ENCODE peak calls at places on chromosomes 2 and 18, in nine cellular contexts. One of them, this sample, is unnamed.

GRCh38 chr2:241279413-241279812 is 36.1 kb downstream of the HDLBP start:
- DNase-seq in lower lobe of right lung: no peak
- DNase-seq in ascending aorta: no peak
- DNase-seq in thoracic aorta: no peak
- DNase-seq in A549: no peak
- DNase-seq in gastrocnemius medialis: no peak
- DNase-seq in fibroblast of the aortic adventitia: peak
- DNase-seq in pancreas: no peak
- DNase-seq in right atrium auricular region: peak
- DNase-seq in this sample: no peak

GRCh38 chr2:160203422-160203821 is 3.4 kb upstream of the ITGB6 start:
- DNase-seq in A549: no peak
- DNase-seq in lower lobe of right lung: no peak
- DNase-seq in thoracic aorta: no peak
- DNase-seq in ascending aorta: no peak
- DNase-seq in right atrium auricular region: no peak
- DNase-seq in gastrocnemius medialis: no peak
- DNase-seq in fibroblast of the aortic adventitia: no peak
- DNase-seq in pancreas: no peak
- DNase-seq in this sample: no peak

GRCh38 chr2:235512699-235513053 is 18.8 kb downstream of the AGAP1 start:
- DNase-seq in ascending aorta: no peak
- DNase-seq in A549: no peak
- DNase-seq in thoracic aorta: no peak
- DNase-seq in fibroblast of the aortic adventitia: no peak
- DNase-seq in gastrocnemius medialis: no peak
- DNase-seq in pancreas: no peak
- DNase-seq in lower lobe of right lung: no peak
- DNase-seq in right atrium auricular region: no peak
- DNase-seq in this sample: no peak

GRCh38 chr18:61922435-61922834 is 29.6 kb upstream of the RNF152 start:
- DNase-seq in lower lobe of right lung: no peak
- DNase-seq in fibroblast of the aortic adventitia: no peak
- DNase-seq in A549: no peak
- DNase-seq in right atrium auricular region: no peak
- DNase-seq in ascending aorta: no peak
- DNase-seq in pancreas: no peak
- DNase-seq in gastrocnemius medialis: no peak
- DNase-seq in thoracic aorta: no peak
- DNase-seq in this sample: no peak

GRCh38 chr2:79723830-79724229 is 211.0 kb downstream of the CTNNA2 start:
- DNase-seq in fibroblast of the aortic adventitia: peak
- DNase-seq in lower lobe of right lung: no peak
- DNase-seq in ascending aorta: no peak
- DNase-seq in thoracic aorta: no peak
- DNase-seq in right atrium auricular region: no peak
- DNase-seq in pancreas: no peak
- DNase-seq in gastrocnemius medialis: no peak
- DNase-seq in A549: peak
- DNase-seq in this sample: peak

GRCh38 chr2:171655584-171655983 is 31.7 kb upstream of the DYNC1I2 start:
- DNase-seq in fibroblast of the aortic adventitia: no peak
- DNase-seq in ascending aorta: no peak
- DNase-seq in pancreas: no peak
- DNase-seq in gastrocnemius medialis: no peak
- DNase-seq in lower lobe of right lung: no peak
- DNase-seq in right atrium auricular region: no peak
- DNase-seq in A549: no peak
- DNase-seq in thoracic aorta: no peak
- DNase-seq in this sample: no peak

GRCh38 chr2:60309941-60310680 is 243.3 kb downstream of the BCL11A start:
- DNase-seq in gastrocnemius medialis: no peak
- DNase-seq in ascending aorta: no peak
- DNase-seq in lower lobe of right lung: no peak
- DNase-seq in pancreas: no peak
- DNase-seq in A549: no peak
- DNase-seq in thoracic aorta: no peak
- DNase-seq in fibroblast of the aortic adventitia: no peak
- DNase-seq in right atrium auricular region: no peak
- DNase-seq in this sample: no peak

GRCh38 chr2:220588148-220588547 is 960.7 kb downstream of the SLC4A3 start:
- DNase-seq in A549: no peak
- DNase-seq in lower lobe of right lung: no peak
- DNase-seq in right atrium auricular region: no peak
- DNase-seq in thoracic aorta: no peak
- DNase-seq in fibroblast of the aortic adventitia: no peak
- DNase-seq in pancreas: no peak
- DNase-seq in gastrocnemius medialis: no peak
- DNase-seq in ascending aorta: no peak
- DNase-seq in this sample: no peak

DNA sequence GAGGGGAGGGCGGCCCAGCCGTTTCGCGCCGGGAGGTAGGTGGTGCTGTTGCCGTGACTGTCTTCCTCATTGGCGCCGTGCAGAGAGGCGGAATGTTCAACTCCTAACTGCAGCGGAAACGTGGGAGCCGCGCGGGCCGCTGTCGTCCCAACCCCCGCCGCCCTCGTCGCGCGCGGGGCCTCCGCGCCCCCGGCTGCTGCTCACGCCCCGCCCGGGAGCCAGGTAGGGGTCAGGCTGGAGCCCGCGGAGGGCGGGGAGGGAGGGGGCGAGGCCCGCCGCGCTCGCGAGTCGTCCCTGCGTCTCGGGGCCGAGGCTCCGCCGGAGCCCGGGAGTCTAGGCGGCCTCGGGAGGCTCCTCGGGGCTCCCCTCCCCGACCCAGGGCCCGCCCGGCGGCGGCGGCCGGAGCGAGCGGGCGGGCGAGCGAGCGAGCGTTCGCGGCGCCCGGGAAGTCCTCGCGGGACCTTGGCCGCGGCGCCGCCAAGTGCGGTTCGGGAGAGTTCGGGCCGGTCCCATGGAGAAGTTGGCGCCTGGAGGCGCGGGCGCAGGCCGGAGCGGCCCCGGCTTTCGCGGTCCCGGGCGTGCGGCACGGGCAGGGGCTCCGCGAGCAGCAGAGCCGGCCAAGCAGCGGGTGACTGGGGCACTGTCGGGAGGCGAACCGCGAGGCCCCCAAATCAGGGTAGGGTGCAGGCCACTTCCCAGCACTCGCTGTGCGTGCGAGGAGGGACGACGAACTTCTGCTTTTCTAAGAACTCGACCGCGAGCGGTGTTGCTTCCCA is at the start of gene MAP3K20:
- DNase-seq in right atrium auricular region: peak
- DNase-seq in pancreas: peak
- DNase-seq in A549: no peak
- DNase-seq in thoracic aorta: peak
- DNase-seq in fibroblast of the aortic adventitia: peak
- DNase-seq in gastrocnemius medialis: peak
- DNase-seq in ascending aorta: peak
- DNase-seq in lower lobe of right lung: peak
- DNase-seq in this sample: peak
- TF ChIP-seq CTCF in right atrium auricular region: peak
- TF ChIP-seq CTCF in pancreas: no peak
- TF ChIP-seq CTCF in A549: peak
- TF ChIP-seq CTCF in thoracic aorta: peak
- TF ChIP-seq CTCF in fibroblast of the aortic adventitia: peak
- TF ChIP-seq CTCF in gastrocnemius medialis: peak
- TF ChIP-seq CTCF in ascending aorta: peak
- TF ChIP-seq CTCF in lower lobe of right lung: peak
- TF ChIP-seq CTCF in this sample: peak

GRCh38 chr18:34222396-34223163 is 2.1 kb downstream of the NOL4 start:
- DNase-seq in right atrium auricular region: no peak
- DNase-seq in gastrocnemius medialis: no peak
- DNase-seq in ascending aorta: no peak
- DNase-seq in thoracic aorta: no peak
- DNase-seq in fibroblast of the aortic adventitia: peak
- DNase-seq in pancreas: no peak
- DNase-seq in lower lobe of right lung: peak
- DNase-seq in A549: no peak
- DNase-seq in this sample: no peak

GRCh38 chr18:34223164-34223892 is 1.4 kb downstream of the NOL4 start:
- DNase-seq in thoracic aorta: no peak
- DNase-seq in pancreas: no peak
- DNase-seq in A549: no peak
- DNase-seq in fibroblast of the aortic adventitia: peak
- DNase-seq in right atrium auricular region: no peak
- DNase-seq in ascending aorta: no peak
- DNase-seq in lower lobe of right lung: no peak
- DNase-seq in gastrocnemius medialis: no peak
- DNase-seq in this sample: no peak

GRCh38 chr18:34225218-34225553 is 473 bp upstream of the NOL4 start:
- DNase-seq in right atrium auricular region: no peak
- DNase-seq in lower lobe of right lung: no peak
- DNase-seq in fibroblast of the aortic adventitia: no peak
- DNase-seq in pancreas: no peak
- DNase-seq in ascending aorta: no peak
- DNase-seq in thoracic aorta: no peak
- DNase-seq in A549: no peak
- DNase-seq in gastrocnemius medialis: no peak
- DNase-seq in this sample: no peak

GRCh38 chr18:34223893-34224422 is 755 bp downstream of the NOL4 start:
- DNase-seq in ascending aorta: no peak
- DNase-seq in right atrium auricular region: no peak
- DNase-seq in lower lobe of right lung: no peak
- DNase-seq in fibroblast of the aortic adventitia: peak
- DNase-seq in pancreas: no peak
- DNase-seq in thoracic aorta: no peak
- DNase-seq in gastrocnemius medialis: no peak
- DNase-seq in A549: no peak
- DNase-seq in this sample: no peak

DNA sequence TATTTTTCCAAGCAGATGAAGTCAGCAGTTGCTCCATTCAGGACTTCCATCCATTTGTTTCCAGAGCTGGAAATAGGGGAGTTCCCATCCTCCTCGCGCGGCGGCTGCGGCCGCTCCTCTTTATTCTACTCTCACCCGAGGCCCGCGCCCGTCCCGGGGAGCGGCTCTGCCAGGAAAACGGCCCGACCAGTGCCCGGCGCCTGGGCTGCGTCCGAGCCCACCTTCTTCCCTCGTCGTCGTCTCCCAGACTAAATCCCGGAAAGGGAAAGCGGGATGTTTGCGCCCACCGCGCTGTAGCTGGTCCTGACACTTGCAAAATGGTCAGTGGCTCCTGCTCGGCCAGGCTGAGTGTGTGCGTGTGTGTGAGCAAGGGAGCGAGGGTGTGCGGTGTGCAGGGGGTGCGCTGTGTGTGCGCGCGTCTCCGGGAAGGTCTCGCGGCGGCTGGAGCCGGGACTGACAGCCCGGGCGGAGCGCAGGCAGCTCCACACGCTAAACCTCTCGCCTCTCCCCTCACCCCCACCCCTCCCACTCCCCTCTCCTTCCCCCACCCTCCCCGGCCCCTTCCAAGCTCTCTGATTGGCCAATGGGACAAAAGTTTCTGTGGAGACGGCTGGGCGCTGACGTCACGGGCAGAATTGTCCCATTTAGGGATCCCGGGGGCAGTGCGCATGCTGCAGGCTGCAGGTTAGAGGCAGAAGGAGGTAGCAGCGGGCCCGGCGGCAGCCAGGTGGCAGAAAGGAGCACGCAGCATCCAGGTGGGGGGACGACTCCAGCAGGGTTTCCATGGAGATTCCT is at the start of gene NOL4:
- DNase-seq in A549: no peak
- DNase-seq in right atrium auricular region: no peak
- DNase-seq in pancreas: peak
- DNase-seq in lower lobe of right lung: peak
- DNase-seq in fibroblast of the aortic adventitia: peak
- DNase-seq in thoracic aorta: no peak
- DNase-seq in ascending aorta: peak
- DNase-seq in gastrocnemius medialis: no peak
- DNase-seq in this sample: peak
- H3K4me3 ChIP-seq in A549: no peak
- H3K4me3 ChIP-seq in right atrium auricular region: peak
- H3K4me3 ChIP-seq in pancreas: peak
- H3K4me3 ChIP-seq in lower lobe of right lung: peak
- H3K4me3 ChIP-seq in fibroblast of the aortic adventitia: peak
- H3K4me3 ChIP-seq in thoracic aorta: peak
- H3K4me3 ChIP-seq in ascending aorta: peak
- H3K4me3 ChIP-seq in gastrocnemius medialis: peak
- H3K4me3 ChIP-seq in this sample: peak

GRCh38 chr2:36330456-36331395 is 24.9 kb upstream of the CRIM1 start:
- DNase-seq in pancreas: no peak
- DNase-seq in right atrium auricular region: no peak
- DNase-seq in thoracic aorta: no peak
- DNase-seq in gastrocnemius medialis: no peak
- DNase-seq in ascending aorta: no peak
- DNase-seq in lower lobe of right lung: no peak
- DNase-seq in A549: no peak
- DNase-seq in fibroblast of the aortic adventitia: no peak
- DNase-seq in this sample: no peak

GRCh38 chr2:36336321-36336720 is 19.3 kb upstream of the CRIM1 start:
- DNase-seq in gastrocnemius medialis: no peak
- DNase-seq in fibroblast of the aortic adventitia: no peak
- DNase-seq in right atrium auricular region: no peak
- DNase-seq in A549: no peak
- DNase-seq in thoracic aorta: no peak
- DNase-seq in ascending aorta: no peak
- DNase-seq in lower lobe of right lung: no peak
- DNase-seq in pancreas: no peak
- DNase-seq in this sample: no peak

GRCh38 chr2:36329746-36330145 is 25.8 kb upstream of the CRIM1 start:
- DNase-seq in lower lobe of right lung: no peak
- DNase-seq in A549: peak
- DNase-seq in ascending aorta: no peak
- DNase-seq in fibroblast of the aortic adventitia: peak
- DNase-seq in thoracic aorta: no peak
- DNase-seq in pancreas: no peak
- DNase-seq in gastrocnemius medialis: no peak
- DNase-seq in right atrium auricular region: no peak
- DNase-seq in this sample: peak

GRCh38 chr2:36335597-36335996 is 20.0 kb upstream of the CRIM1 start:
- DNase-seq in thoracic aorta: no peak
- DNase-seq in ascending aorta: no peak
- DNase-seq in A549: no peak
- DNase-seq in lower lobe of right lung: no peak
- DNase-seq in pancreas: no peak
- DNase-seq in fibroblast of the aortic adventitia: no peak
- DNase-seq in right atrium auricular region: no peak
- DNase-seq in gastrocnemius medialis: no peak
- DNase-seq in this sample: no peak

GRCh38 chr2:36333350-36334012 is 22.1 kb upstream of the CRIM1 start:
- DNase-seq in ascending aorta: no peak
- DNase-seq in right atrium auricular region: no peak
- DNase-seq in fibroblast of the aortic adventitia: no peak
- DNase-seq in gastrocnemius medialis: no peak
- DNase-seq in lower lobe of right lung: no peak
- DNase-seq in pancreas: no peak
- DNase-seq in thoracic aorta: no peak
- DNase-seq in A549: no peak
- DNase-seq in this sample: no peak
- TF ChIP-seq CTCF in ascending aorta: no peak
- TF ChIP-seq CTCF in right atrium auricular region: no peak
- TF ChIP-seq CTCF in fibroblast of the aortic adventitia: no peak
- TF ChIP-seq CTCF in gastrocnemius medialis: no peak
- TF ChIP-seq CTCF in lower lobe of right lung: no peak
- TF ChIP-seq CTCF in pancreas: no peak
- TF ChIP-seq CTCF in thoracic aorta: no peak
- TF ChIP-seq CTCF in A549: peak
- TF ChIP-seq CTCF in this sample: no peak

DNA sequence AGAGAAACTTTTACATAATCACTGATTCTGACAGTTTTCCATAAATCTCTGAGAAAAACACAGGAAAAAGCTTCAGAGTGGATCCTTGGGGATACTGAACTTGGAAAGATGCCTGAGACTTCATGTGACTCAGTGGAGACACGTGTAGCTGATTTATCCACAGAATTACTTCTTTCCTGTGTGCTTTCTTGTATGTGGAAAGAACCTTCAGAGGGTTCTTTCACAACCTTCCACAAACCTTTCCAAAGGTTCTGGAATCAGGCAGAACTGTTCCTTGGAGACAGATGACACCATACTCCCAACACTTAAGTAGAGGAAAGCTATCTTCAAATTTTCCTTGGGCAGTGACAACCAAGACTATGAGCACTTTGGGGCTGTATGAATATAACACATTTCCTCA is 207.2 kb downstream of the RND3 start:
- DNase-seq in ascending aorta: no peak
- DNase-seq in thoracic aorta: no peak
- DNase-seq in lower lobe of right lung: no peak
- DNase-seq in gastrocnemius medialis: peak
- DNase-seq in right atrium auricular region: peak
- DNase-seq in fibroblast of the aortic adventitia: peak
- DNase-seq in pancreas: no peak
- DNase-seq in A549: no peak
- DNase-seq in this sample: no peak
- H3K4me3 ChIP-seq in ascending aorta: no peak
- H3K4me3 ChIP-seq in thoracic aorta: no peak
- H3K4me3 ChIP-seq in lower lobe of right lung: no peak
- H3K4me3 ChIP-seq in gastrocnemius medialis: no peak
- H3K4me3 ChIP-seq in right atrium auricular region: no peak
- H3K4me3 ChIP-seq in fibroblast of the aortic adventitia: no peak
- H3K4me3 ChIP-seq in pancreas: no peak
- H3K4me3 ChIP-seq in A549: no peak
- H3K4me3 ChIP-seq in this sample: no peak

This sample was measured in astrocyte of the cerebellum.